ENCODE peak calls at places on chromosomes 6 and 20, in nine cellular contexts. G, Y, S, A, B, J, K, F and V are unnamed samples. For H3K9me3 and H3K4me1, the result is how much of the 10 kb centered on the place peaks cover.

GRCh38 chr6:41785689-41786450 is 1.6 kb upstream of the TOMM6 start:
- DNase-seq in G (peak), Y (no peak), S (no peak), A (no peak), B (no peak), J (no peak), K (no peak), F (no peak), V (no peak)

GRCh38 chr6:49632712-49633111 is 3.9 kb downstream of the RHAG start:
- DNase-seq in G (no peak), Y (no peak), S (no peak), A (no peak), B (no peak), J (no peak), K (no peak), F (no peak), V (no peak)

GRCh38 chr6:38350882-38351281 is 288.8 kb downstream of the BTBD9 start:
- DNase-seq in G (no peak), Y (no peak), S (no peak), A (peak), B (no peak), J (no peak), K (no peak), F (no peak), V (no peak)

GRCh38 chr6:43455034-43455747 is at the start of gene DLK2:
- DNase-seq in G (no peak), Y (no peak), S (peak), A (peak), B (no peak), J (no peak), K (peak), F (no peak), V (peak)

GRCh38 chr6:113428702-113429101 is 428.4 kb upstream of the MARCKS start:
- DNase-seq in G (no peak), Y (no peak), S (no peak), A (no peak), B (no peak), J (no peak), K (no peak), F (no peak), V (no peak)

GRCh38 chr20:47544852-47545251 is 43.2 kb downstream of the NCOA3 start:
- DNase-seq in G (no peak), Y (no peak), S (no peak), A (no peak), B (no peak), J (no peak), K (no peak), F (no peak), V (no peak)

GRCh38 chr6:43173496-43174262 is 2.6 kb downstream of the SRF start:
- DNase-seq in G (peak), Y (no peak), S (peak), A (peak), B (no peak), J (no peak), K (no peak), F (no peak), V (peak)

GRCh38 chr6:100283288-100283687 is 181.4 kb downstream of the SIM1 start:
- DNase-seq in G (no peak), Y (no peak), S (no peak), A (peak), B (no peak), J (no peak), K (no peak), F (no peak), V (no peak)

GRCh38 chr6:110654096-110654820 is 161.0 kb downstream of the CDK19 start:
- DNase-seq in G (no peak), Y (no peak), S (no peak), A (no peak), B (no peak), J (no peak), K (no peak), F (no peak), V (no peak)

GRCh38 chr6:141562181-141562800 is 570.4 kb upstream of the GJE1 start:
- DNase-seq in G (no peak), Y (peak), S (no peak), A (peak), B (peak), J (no peak), K (no peak), F (peak), V (no peak)

GRCh38 chr20:53157443-53158408 is 185.6 kb downstream of the TSHZ2 start:
- DNase-seq in G (peak), Y (no peak), S (peak), A (peak), B (peak), J (no peak), K (peak), F (peak), V (no peak)

GRCh38 chr20:51189814-51190782 is 167.2 kb upstream of the KCNG1 start:
- DNase-seq in G (no peak), Y (no peak), S (no peak), A (no peak), B (no peak), J (no peak), K (no peak), F (no peak), V (no peak)

GRCh38 chr20:47574616-47575401 is 73.1 kb downstream of the NCOA3 start:
- DNase-seq in G (peak), Y (no peak), S (peak), A (no peak), B (peak), J (no peak), K (no peak), F (no peak), V (no peak)

GRCh38 chr20:3876676-3877075 is 12.5 kb upstream of the PANK2 start:
- DNase-seq in G (no peak), Y (no peak), S (no peak), A (no peak), B (peak), J (no peak), K (no peak), F (no peak), V (no peak)

GRCh38 chr20:37503256-37503927 is 17.7 kb upstream of the NNAT start:
- DNase-seq in G (no peak), Y (no peak), S (no peak), A (no peak), B (no peak), J (no peak), K (no peak), F (no peak), V (no peak)

GRCh38 chr20:37437676-37438075 is 83.4 kb upstream of the NNAT start:
- DNase-seq in G (no peak), Y (no peak), S (no peak), A (no peak), B (no peak), J (no peak), K (no peak), F (no peak), V (no peak)

GRCh38 chr6:129184808-129185366 is 301.9 kb downstream of the LAMA2 start:
- DNase-seq in G (no peak), Y (no peak), S (no peak), A (no peak), B (no peak), J (no peak), K (no peak), F (no peak), V (no peak)

GRCh38 chr20:45341939-45342862 is 6.0 kb downstream of the SDC4 start:
- DNase-seq in G (no peak), Y (peak), S (no peak), A (peak), B (peak), J (no peak), K (no peak), F (peak), V (no peak)

GRCh38 chr20:32062776-32063170 is 10.7 kb downstream of the HCK start:
- DNase-seq in G (no peak), Y (no peak), S (no peak), A (no peak), B (no peak), J (no peak), K (no peak), F (peak), V (no peak)

GRCh38 chr20:44092551-44093248 is 94.3 kb downstream of the JPH2 start:
- DNase-seq in G (peak), Y (no peak), S (peak), A (peak), B (peak), J (no peak), K (no peak), F (no peak), V (peak)

GRCh38 chr20:47768016-47768953 is 17.0 kb downstream of the SULF2 start:
- DNase-seq in G (no peak), Y (no peak), S (no peak), A (no peak), B (no peak), J (no peak), K (no peak), F (peak), V (no peak)

GRCh38 chr6:25695671-25696070 is 43.7 kb downstream of the SCGN start:
- DNase-seq in G (no peak), Y (no peak), S (no peak), A (no peak), B (no peak), J (no peak), K (no peak), F (no peak), V (no peak)

GRCh38 chr6:27863962-27864905 is 48.0 kb downstream of the OR2B2 start:
- DNase-seq in G (peak), Y (peak), S (peak), A (no peak), B (peak), J (no peak), K (no peak), F (peak), V (no peak)

GRCh38 chr20:36941403-36941835 is 10.1 kb downstream of the SAMHD1 start:
- DNase-seq in G (no peak), Y (no peak), S (peak), A (no peak), B (peak), J (no peak), K (no peak), F (no peak), V (no peak)

GRCh38 chr20:53557157-53557556 is 36.5 kb downstream of the ZNF217 start:
- DNase-seq in G (no peak), Y (no peak), S (no peak), A (no peak), B (no peak), J (no peak), K (no peak), F (no peak), V (no peak)

GRCh38 chr6:158571826-158572652 is 12.1 kb downstream of the TMEM181 start:
- DNase-seq in G (no peak), Y (no peak), S (peak), A (no peak), B (no peak), J (no peak), K (no peak), F (peak), V (no peak)

GRCh38 chr20:64102647-64103354 is 4.6 kb downstream of the NPBWR2 start:
- DNase-seq in G (peak), Y (no peak), S (no peak), A (peak), B (no peak), J (no peak), K (no peak), F (peak), V (peak)

GRCh38 chr6:25962368-25963127 is at the start of gene TRIM38:
- DNase-seq in G (peak), Y (peak), S (peak), A (no peak), B (peak), J (peak), K (peak), F (peak), V (peak)

GRCh38 chr6:26234421-26235239 is 130.4 kb upstream of the BTN3A2 start:
- DNase-seq in G (peak), Y (peak), S (peak), A (peak), B (peak), J (no peak), K (peak), F (peak), V (peak)

GRCh38 chr6:6315660-6316059 is 4.8 kb downstream of the F13A1 start:
- DNase-seq in G (peak), Y (peak), S (peak), A (peak), B (peak), J (no peak), K (no peak), F (no peak), V (peak)

GRCh38 chr6:14066782-14067406 is 50.7 kb upstream of the CD83 start:
- DNase-seq in G (peak), Y (no peak), S (peak), A (peak), B (peak), J (no peak), K (no peak), F (no peak), V (no peak)

GRCh38 chr20:48616481-48616880 is 211.3 kb downstream of the PREX1 start:
- DNase-seq in G (no peak), Y (no peak), S (no peak), A (no peak), B (no peak), J (no peak), K (no peak), F (peak), V (no peak)

GRCh38 chr20:42093542-42094440 is 475.6 kb upstream of the CHD6 start:
- DNase-seq in G (no peak), Y (no peak), S (no peak), A (no peak), B (no peak), J (no peak), K (no peak), F (no peak), V (no peak)

GRCh38 chr6:151044465-151045441 is 179.3 kb downstream of the MTHFD1L start:
- DNase-seq in G (no peak), Y (peak), S (no peak), A (peak), B (peak), J (peak), K (no peak), F (peak), V (no peak)

GRCh38 chr6:161618816-161619454 is 345.1 kb upstream of the AGPAT4 start:
- DNase-seq in G (peak), Y (no peak), S (peak), A (peak), B (no peak), J (no peak), K (no peak), F (no peak), V (no peak)

DNA sequence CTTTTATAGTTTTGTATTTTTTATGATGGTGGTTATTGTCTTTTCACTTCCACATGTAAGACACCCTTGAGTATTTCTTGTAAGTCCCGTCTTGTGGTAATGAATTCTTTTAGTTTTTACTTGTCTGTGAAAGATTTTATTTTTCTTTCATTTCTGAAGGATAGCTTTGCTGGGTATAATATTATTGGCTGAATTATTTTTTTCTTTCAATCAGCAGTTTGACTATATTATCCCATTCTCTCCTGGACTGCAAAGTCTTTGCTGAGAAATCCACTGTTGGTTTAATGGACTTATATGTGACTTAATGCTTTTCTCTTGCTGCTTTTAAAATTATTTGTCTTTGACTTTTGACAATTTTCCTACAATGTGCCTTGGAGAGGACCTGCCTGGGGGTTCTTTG is 13.8 kb downstream of the KIF25 start:
- DNase-seq in G (no peak), Y (no peak), S (no peak), A (no peak), B (no peak), J (no peak), K (no peak), F (no peak), V (no peak)
- H3K9me3 ChIP-seq in G (under half), Y (under half), S (under half), A (under half), B (under half), J (under half), K (under half), F (under half), V (under half)

GRCh38 chr20:1817577-1818211 is 77.5 kb upstream of the SIRPA start:
- DNase-seq in G (no peak), Y (no peak), S (no peak), A (no peak), B (no peak), J (no peak), K (no peak), F (no peak), V (no peak)
- H3K4me1 ChIP-seq in G (under half), Y (under half), S (under half), A (under half), B (under half), J (half or more), K (under half), F (half or more), V (under half)

GRCh38 chr6:118578617-118579016 is 30.5 kb downstream of the PLN start:
- DNase-seq in G (no peak), Y (no peak), S (no peak), A (no peak), B (no peak), J (no peak), K (no peak), F (no peak), V (no peak)

GRCh38 chr6:118581489-118581959 is 33.4 kb downstream of the PLN start:
- DNase-seq in G (no peak), Y (no peak), S (no peak), A (no peak), B (no peak), J (no peak), K (no peak), F (no peak), V (no peak)

GRCh38 chr6:118580585-118581419 is 32.7 kb downstream of the PLN start:
- DNase-seq in G (peak), Y (no peak), S (peak), A (peak), B (peak), J (no peak), K (no peak), F (no peak), V (peak)

GRCh38 chr6:118579786-118580185 is 31.7 kb downstream of the PLN start:
- DNase-seq in G (no peak), Y (no peak), S (no peak), A (no peak), B (no peak), J (no peak), K (no peak), F (no peak), V (no peak)

GRCh38 chr6:118577972-118578371 is 29.9 kb downstream of the PLN start:
- DNase-seq in G (no peak), Y (no peak), S (no peak), A (no peak), B (no peak), J (no peak), K (no peak), F (no peak), V (no peak)
- H3K9me3 ChIP-seq in G (under half), Y (under half), S (half or more), A (under half), B (under half), J (under half), K (under half), F (under half), V (under half)

GRCh38 chr20:19815553-19815991 is 57.5 kb downstream of the RIN2 start:
- DNase-seq in G (peak), Y (no peak), S (no peak), A (no peak), B (peak), J (peak), K (no peak), F (no peak), V (no peak)

GRCh38 chr20:19812696-19813095 is 54.6 kb downstream of the RIN2 start:
- DNase-seq in G (no peak), Y (no peak), S (no peak), A (no peak), B (peak), J (no peak), K (no peak), F (no peak), V (no peak)

GRCh38 chr20:19814241-19814640 is 56.2 kb downstream of the RIN2 start:
- DNase-seq in G (no peak), Y (no peak), S (no peak), A (no peak), B (no peak), J (no peak), K (no peak), F (no peak), V (no peak)

GRCh38 chr20:19812056-19812455 is 54.0 kb downstream of the RIN2 start:
- DNase-seq in G (no peak), Y (no peak), S (no peak), A (no peak), B (no peak), J (no peak), K (no peak), F (no peak), V (no peak)

DNA sequence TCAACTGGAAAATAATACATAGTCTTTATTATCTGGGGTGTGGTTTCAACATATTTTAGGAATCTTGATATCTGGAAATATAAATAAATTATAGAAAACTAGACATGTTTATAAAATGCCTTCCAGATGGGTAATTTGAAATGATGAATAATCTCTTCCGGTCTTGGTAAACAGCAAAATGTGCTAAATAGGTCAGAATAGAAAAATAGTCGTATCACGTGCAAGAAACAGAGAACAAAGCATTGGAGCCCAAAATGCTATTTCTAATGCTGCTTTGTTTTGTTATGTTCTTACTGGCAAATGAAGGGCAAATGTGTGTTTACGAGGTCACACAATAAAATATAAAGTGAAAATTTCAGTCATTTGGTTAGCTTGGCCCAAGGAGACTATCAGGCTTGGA is 55.8 kb downstream of the RIN2 start:
- DNase-seq in G (no peak), Y (no peak), S (no peak), A (no peak), B (peak), J (no peak), K (no peak), F (no peak), V (no peak)
- H3K4me1 ChIP-seq in G (under half), Y (under half), S (under half), A (under half), B (half or more), J (under half), K (under half), F (under half), V (under half)

GRCh38 chr6:144690109-144690508 is 405.0 kb downstream of the UTRN start:
- DNase-seq in G (no peak), Y (no peak), S (no peak), A (no peak), B (no peak), J (no peak), K (no peak), F (no peak), V (no peak)
- H3K9me3 ChIP-seq in G (under half), Y (under half), S (under half), A (under half), B (under half), J (under half), K (under half), F (under half), V (under half)

DNA sequence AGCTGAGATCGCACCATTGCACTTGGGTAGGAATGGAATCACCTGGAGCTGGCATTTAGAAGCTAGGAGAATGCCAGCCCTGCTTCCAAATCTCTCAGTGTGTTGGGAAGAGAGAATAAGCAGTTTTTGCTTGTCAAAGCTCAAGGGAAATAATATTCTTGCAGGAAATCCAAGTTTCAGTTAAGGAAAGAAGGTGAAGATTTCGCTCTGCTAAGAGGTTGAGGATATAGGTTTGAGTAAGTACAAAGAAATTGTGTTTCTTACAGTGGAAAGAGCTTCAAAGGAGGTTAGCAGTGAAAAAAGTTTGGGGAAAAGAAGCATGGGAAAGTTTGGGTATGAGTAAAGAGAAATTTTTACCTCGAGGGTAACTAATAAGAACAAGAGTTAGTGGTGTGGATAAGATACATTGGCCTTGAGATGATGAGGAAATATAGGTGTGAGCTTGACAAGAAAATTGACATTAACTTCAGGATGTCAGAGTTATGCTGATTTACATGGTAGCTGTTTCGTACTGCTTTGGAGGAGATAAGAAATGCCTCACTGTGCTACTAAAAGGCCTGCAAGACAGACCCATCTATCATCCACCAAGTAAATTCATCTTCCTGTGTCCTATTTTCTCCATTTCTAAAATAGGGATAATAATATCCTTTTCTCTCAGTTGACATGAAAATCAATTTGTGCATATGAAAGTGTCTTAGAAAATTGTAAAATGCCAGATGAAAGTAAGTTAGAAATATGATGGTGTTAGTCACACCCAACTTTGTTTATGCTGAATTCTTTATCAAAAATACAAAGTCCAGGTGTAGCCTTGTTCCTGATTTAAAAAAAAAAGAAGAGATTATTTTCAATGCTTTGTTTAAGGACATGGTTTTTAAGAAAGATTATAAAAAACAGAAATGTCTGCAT is 12.8 kb upstream of the HINT3 start:
- DNase-seq in G (no peak), Y (no peak), S (no peak), A (no peak), B (no peak), J (no peak), K (no peak), F (no peak), V (no peak)
- H3K4me1 ChIP-seq in G (under half), Y (under half), S (under half), A (under half), B (under half), J (under half), K (under half), F (half or more), V (under half)

GRCh38 chr6:160309718-160310117 is 38.5 kb upstream of the SLC22A3 start:
- DNase-seq in G (no peak), Y (no peak), S (no peak), A (no peak), B (no peak), J (no peak), K (no peak), F (no peak), V (no peak)
- H3K9me3 ChIP-seq in G (under half), Y (under half), S (under half), A (under half), B (under half), J (under half), K (under half), F (under half), V (under half)

GRCh38 chr6:15256538-15257222 is 10.8 kb downstream of the JARID2 start:
- DNase-seq in G (no peak), Y (no peak), S (no peak), A (no peak), B (no peak), J (no peak), K (no peak), F (no peak), V (no peak)
- H3K4me1 ChIP-seq in G (half or more), Y (under half), S (under half), A (under half), B (under half), J (under half), K (half or more), F (half or more), V (under half)